ENCODE peak calls at places on chromosomes 4 and X, in five cellular contexts. One of them, this sample, is unnamed.

GRCh38 chrX:149512225-149512885 is 7.2 kb upstream of the IDS start:
- DNase-seq in uterus: peak; percentile 27
- DNase-seq in neural progenitor cell: peak; percentile 62
- DNase-seq in lower lobe of right lung: peak; percentile 52
- DNase-seq in thoracic aorta: no peak
- DNase-seq in this sample: no peak

GRCh38 chr4:7429601-7430078 is 5.1 kb downstream of the PSAPL1 start:
- DNase-seq in uterus: no peak
- DNase-seq in neural progenitor cell: no peak
- DNase-seq in lower lobe of right lung: peak; percentile 31
- DNase-seq in thoracic aorta: no peak
- DNase-seq in this sample: no peak

GRCh38 chrX:29348288-29348687 is 761.0 kb downstream of the IL1RAPL1 start:
- DNase-seq in uterus: no peak
- DNase-seq in neural progenitor cell: no peak
- DNase-seq in lower lobe of right lung: no peak
- DNase-seq in thoracic aorta: no peak
- DNase-seq in this sample: no peak

GRCh38 chr4:143357161-143357845 is 20.6 kb downstream of the GAB1 start:
- DNase-seq in uterus: no peak
- DNase-seq in neural progenitor cell: no peak
- DNase-seq in lower lobe of right lung: no peak
- DNase-seq in thoracic aorta: no peak
- DNase-seq in this sample: no peak

GRCh38 chr4:96016615-96017299 is 176.9 kb downstream of the PDHA2 start:
- DNase-seq in uterus: no peak
- DNase-seq in neural progenitor cell: no peak
- DNase-seq in lower lobe of right lung: no peak
- DNase-seq in thoracic aorta: no peak
- DNase-seq in this sample: no peak

GRCh38 chr4:23680616-23681518 is 209.0 kb downstream of the PPARGC1A start:
- DNase-seq in uterus: no peak
- DNase-seq in neural progenitor cell: no peak
- DNase-seq in lower lobe of right lung: no peak
- DNase-seq in thoracic aorta: no peak
- DNase-seq in this sample: no peak

GRCh38 chr4:147560632-147561031 is 56.6 kb upstream of the TMEM184C start:
- DNase-seq in uterus: no peak
- DNase-seq in neural progenitor cell: no peak
- DNase-seq in lower lobe of right lung: no peak
- DNase-seq in thoracic aorta: no peak
- DNase-seq in this sample: no peak

GRCh38 chr4:66575024-66575696 is 904.9 kb upstream of the EPHA5 start:
- DNase-seq in uterus: peak; percentile 15
- DNase-seq in neural progenitor cell: no peak
- DNase-seq in lower lobe of right lung: no peak
- DNase-seq in thoracic aorta: no peak
- DNase-seq in this sample: no peak

GRCh38 chrX:119686087-119686639 is 6.8 kb downstream of the SEPTIN6 start:
- DNase-seq in uterus: no peak
- DNase-seq in neural progenitor cell: no peak
- DNase-seq in lower lobe of right lung: no peak
- DNase-seq in thoracic aorta: no peak
- DNase-seq in this sample: no peak

GRCh38 chr4:100299019-100299418 is 108.8 kb upstream of the DDIT4L start:
- DNase-seq in uterus: no peak
- DNase-seq in neural progenitor cell: peak; percentile 55
- DNase-seq in lower lobe of right lung: no peak
- DNase-seq in thoracic aorta: peak; percentile 20
- DNase-seq in this sample: no peak

GRCh38 chr4:40990202-40990898 is 224.0 kb downstream of the APBB2 start:
- DNase-seq in uterus: no peak
- DNase-seq in neural progenitor cell: no peak
- DNase-seq in lower lobe of right lung: no peak
- DNase-seq in thoracic aorta: no peak
- DNase-seq in this sample: no peak

GRCh38 chrX:19875051-19875432 is 12.4 kb downstream of the SH3KBP1 start:
- DNase-seq in uterus: no peak
- DNase-seq in neural progenitor cell: no peak
- DNase-seq in lower lobe of right lung: peak; percentile 43
- DNase-seq in thoracic aorta: no peak
- DNase-seq in this sample: no peak

GRCh38 chr4:45442466-45442865 is 681.4 kb downstream of the GABRG1 start:
- DNase-seq in uterus: no peak
- DNase-seq in neural progenitor cell: peak; percentile 47
- DNase-seq in lower lobe of right lung: no peak
- DNase-seq in thoracic aorta: no peak
- DNase-seq in this sample: no peak

GRCh38 chr4:5863461-5864113 is 29.3 kb downstream of the CRMP1 start:
- DNase-seq in uterus: no peak
- DNase-seq in neural progenitor cell: no peak
- DNase-seq in lower lobe of right lung: no peak
- DNase-seq in thoracic aorta: no peak
- DNase-seq in this sample: no peak

GRCh38 chr4:163548481-163549243 is 54.2 kb downstream of the TMA16 start:
- DNase-seq in uterus: no peak
- DNase-seq in neural progenitor cell: peak; percentile 70
- DNase-seq in lower lobe of right lung: no peak
- DNase-seq in thoracic aorta: no peak
- DNase-seq in this sample: no peak

GRCh38 chr4:28421221-28421620 is 1560.6 kb downstream of the STIM2 start:
- DNase-seq in uterus: no peak
- DNase-seq in neural progenitor cell: no peak
- DNase-seq in lower lobe of right lung: no peak
- DNase-seq in thoracic aorta: no peak
- DNase-seq in this sample: no peak

GRCh38 chr4:85210353-85210752 is 243.9 kb upstream of the WDFY3 start:
- DNase-seq in uterus: no peak
- DNase-seq in neural progenitor cell: no peak
- DNase-seq in lower lobe of right lung: no peak
- DNase-seq in thoracic aorta: no peak
- DNase-seq in this sample: no peak

GRCh38 chr4:98446499-98447375 is 185.6 kb downstream of the RAP1GDS1 start:
- DNase-seq in uterus: no peak
- DNase-seq in neural progenitor cell: no peak
- DNase-seq in lower lobe of right lung: peak; percentile 51
- DNase-seq in thoracic aorta: no peak
- DNase-seq in this sample: peak; percentile 70

GRCh38 chr4:8891646-8892555 is 20.3 kb upstream of the HMX1 start:
- DNase-seq in uterus: no peak
- DNase-seq in neural progenitor cell: peak; percentile 52
- DNase-seq in lower lobe of right lung: no peak
- DNase-seq in thoracic aorta: no peak
- DNase-seq in this sample: no peak

GRCh38 chrX:9252182-9252581 is 212.7 kb upstream of the TBL1X start:
- DNase-seq in uterus: no peak
- DNase-seq in neural progenitor cell: no peak
- DNase-seq in lower lobe of right lung: no peak
- DNase-seq in thoracic aorta: no peak
- DNase-seq in this sample: no peak

GRCh38 chr4:4182835-4183568 is 43.7 kb downstream of the OTOP1 start:
- DNase-seq in uterus: no peak
- DNase-seq in neural progenitor cell: peak; percentile 80
- DNase-seq in lower lobe of right lung: no peak
- DNase-seq in thoracic aorta: no peak
- DNase-seq in this sample: no peak

GRCh38 chr4:141660880-141661279 is 24.5 kb downstream of the IL15 start:
- DNase-seq in uterus: no peak
- DNase-seq in neural progenitor cell: no peak
- DNase-seq in lower lobe of right lung: no peak
- DNase-seq in thoracic aorta: no peak
- DNase-seq in this sample: no peak

GRCh38 chr4:32462944-32463343 is 1742.8 kb downstream of the PCDH7 start:
- DNase-seq in uterus: no peak
- DNase-seq in neural progenitor cell: peak; percentile 33
- DNase-seq in lower lobe of right lung: no peak
- DNase-seq in thoracic aorta: no peak
- DNase-seq in this sample: no peak

GRCh38 chr4:138104462-138104775 is 137.7 kb downstream of the SLC7A11 start:
- DNase-seq in uterus: no peak
- DNase-seq in neural progenitor cell: no peak
- DNase-seq in lower lobe of right lung: no peak
- DNase-seq in thoracic aorta: no peak
- DNase-seq in this sample: no peak

GRCh38 chr4:7165874-7166201 is 26.5 kb upstream of the SORCS2 start:
- DNase-seq in uterus: peak; percentile 8
- DNase-seq in neural progenitor cell: no peak
- DNase-seq in lower lobe of right lung: no peak
- DNase-seq in thoracic aorta: no peak
- DNase-seq in this sample: no peak

GRCh38 chr4:184843984-184844554 is 18.3 kb upstream of the ACSL1 start:
- DNase-seq in uterus: no peak
- DNase-seq in neural progenitor cell: no peak
- DNase-seq in lower lobe of right lung: no peak
- DNase-seq in thoracic aorta: no peak
- DNase-seq in this sample: no peak

GRCh38 chr4:145681956-145682355 is 2.0 kb downstream of the C4orf51 start:
- DNase-seq in uterus: no peak
- DNase-seq in neural progenitor cell: no peak
- DNase-seq in lower lobe of right lung: no peak
- DNase-seq in thoracic aorta: no peak
- DNase-seq in this sample: no peak

GRCh38 chr4:56786955-56787354 is 34.5 kb downstream of the SPINK2 start:
- DNase-seq in uterus: peak; percentile 77
- DNase-seq in neural progenitor cell: peak; percentile 9
- DNase-seq in lower lobe of right lung: peak; percentile 49
- DNase-seq in thoracic aorta: no peak
- DNase-seq in this sample: no peak

GRCh38 chrX:40202456-40202855 is 104.7 kb upstream of the BCOR start:
- DNase-seq in uterus: no peak
- DNase-seq in neural progenitor cell: no peak
- DNase-seq in lower lobe of right lung: no peak
- DNase-seq in thoracic aorta: no peak
- DNase-seq in this sample: no peak

GRCh38 chr4:89838005-89838404 is 1.0 kb upstream of the SNCA start:
- DNase-seq in uterus: no peak
- DNase-seq in neural progenitor cell: peak; percentile 58
- DNase-seq in lower lobe of right lung: no peak
- DNase-seq in thoracic aorta: no peak
- DNase-seq in this sample: no peak

GRCh38 chr4:124903995-124904722 is 191.6 kb upstream of the ANKRD50 start:
- DNase-seq in uterus: no peak
- DNase-seq in neural progenitor cell: peak; percentile 5
- DNase-seq in lower lobe of right lung: no peak
- DNase-seq in thoracic aorta: no peak
- DNase-seq in this sample: no peak

GRCh38 chr4:25075851-25076250 is 45.1 kb upstream of the LGI2 start:
- DNase-seq in uterus: no peak
- DNase-seq in neural progenitor cell: peak; percentile 49
- DNase-seq in lower lobe of right lung: no peak
- DNase-seq in thoracic aorta: no peak
- DNase-seq in this sample: no peak

GRCh38 chr4:38313999-38314561 is 349.9 kb upstream of the KLF3 start:
- DNase-seq in uterus: no peak
- DNase-seq in neural progenitor cell: no peak
- DNase-seq in lower lobe of right lung: no peak
- DNase-seq in thoracic aorta: no peak
- DNase-seq in this sample: no peak

GRCh38 chr4:2291705-2292651 is 30.1 kb upstream of the MXD4 start:
- DNase-seq in uterus: peak; percentile 42
- DNase-seq in neural progenitor cell: no peak
- DNase-seq in lower lobe of right lung: no peak
- DNase-seq in thoracic aorta: no peak
- DNase-seq in this sample: no peak

GRCh38 chrX:134423606-134424005 is 36.4 kb upstream of the HPRT1 start:
- DNase-seq in uterus: no peak
- DNase-seq in neural progenitor cell: no peak
- DNase-seq in lower lobe of right lung: no peak
- DNase-seq in thoracic aorta: no peak
- DNase-seq in this sample: no peak

GRCh38 chr4:52864816-52865215 is 2.7 kb downstream of the RASL11B start:
- DNase-seq in uterus: no peak
- DNase-seq in neural progenitor cell: no peak
- DNase-seq in lower lobe of right lung: no peak
- DNase-seq in thoracic aorta: no peak
- DNase-seq in this sample: no peak

DNA sequence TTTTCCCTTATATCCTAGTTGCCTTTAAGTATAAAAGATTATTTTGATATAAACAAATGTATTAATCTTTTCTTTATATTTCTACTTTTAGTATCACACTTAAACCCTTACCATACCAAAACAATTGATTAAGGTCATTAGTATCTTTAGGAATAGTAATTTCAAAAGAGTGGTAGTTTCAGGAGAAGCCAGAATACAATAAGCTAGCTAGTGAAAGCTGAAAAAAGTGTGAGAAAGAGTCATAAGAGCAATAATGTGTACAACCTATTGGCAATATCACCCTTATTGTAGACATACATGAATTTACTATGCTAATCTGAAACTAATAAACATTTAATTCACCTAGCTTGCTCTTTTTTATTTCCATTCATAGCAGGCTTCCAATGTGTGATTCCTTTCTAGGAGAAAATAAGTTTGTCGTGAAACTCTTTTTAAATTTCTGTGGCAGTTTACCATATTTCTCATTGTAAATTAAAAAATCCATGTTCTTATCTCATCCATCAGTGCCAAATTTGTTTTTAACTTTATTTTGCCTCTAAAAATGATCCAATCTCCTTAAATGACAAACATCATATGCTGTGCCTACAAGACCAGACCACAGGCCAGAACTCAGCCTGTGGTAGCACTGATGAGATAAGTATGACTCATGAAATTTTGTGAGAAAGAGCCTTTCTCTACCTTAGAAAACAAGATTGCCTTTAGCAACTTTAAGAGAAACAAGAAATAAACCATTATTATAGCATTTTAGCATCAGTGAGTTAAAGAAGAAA is 8.1 kb downstream of the NEK1 start:
- DNase-seq in uterus: no peak
- DNase-seq in neural progenitor cell: no peak
- DNase-seq in lower lobe of right lung: no peak
- DNase-seq in thoracic aorta: no peak
- DNase-seq in this sample: no peak
- H3K4me1 ChIP-seq in uterus: no peaks in the 10 kb centered on the region
- H3K4me1 ChIP-seq in neural progenitor cell: no peaks in the 10 kb centered on the region
- H3K4me1 ChIP-seq in lower lobe of right lung: no peaks in the 10 kb centered on the region
- H3K4me1 ChIP-seq in thoracic aorta: peaks cover 19% of the 10 kb centered on the region
- H3K4me1 ChIP-seq in this sample: peaks cover 7% of the 10 kb centered on the region

GRCh38 chr4:112379306-112379705 is 82.1 kb downstream of the ALPK1 start:
- DNase-seq in uterus: no peak
- DNase-seq in neural progenitor cell: peak; percentile 94
- DNase-seq in lower lobe of right lung: no peak
- DNase-seq in thoracic aorta: no peak
- DNase-seq in this sample: no peak
- TF ChIP-seq CTCF in uterus: no peak
- TF ChIP-seq CTCF in neural progenitor cell: peak; percentile 62
- TF ChIP-seq CTCF in lower lobe of right lung: no peak
- TF ChIP-seq CTCF in thoracic aorta: no peak
- TF ChIP-seq CTCF in this sample: no peak

GRCh38 chr4:36183232-36183631 is 61.1 kb downstream of the ARAP2 start:
- DNase-seq in uterus: no peak
- DNase-seq in neural progenitor cell: no peak
- DNase-seq in lower lobe of right lung: no peak
- DNase-seq in thoracic aorta: no peak
- DNase-seq in this sample: no peak
- H3K27ac ChIP-seq in uterus: no peak overlapping the region
- H3K27ac ChIP-seq in neural progenitor cell: no peak overlapping the region
- H3K27ac ChIP-seq in lower lobe of right lung: no peak overlapping the region
- H3K27ac ChIP-seq in thoracic aorta: no peak overlapping the region
- H3K27ac ChIP-seq in this sample: no peak overlapping the region

GRCh38 chr4:687975-688694 is 816 bp downstream of the SLC49A3 start:
- DNase-seq in uterus: no peak
- DNase-seq in neural progenitor cell: no peak
- DNase-seq in lower lobe of right lung: no peak
- DNase-seq in thoracic aorta: no peak
- DNase-seq in this sample: no peak
- H3K4me1 ChIP-seq in uterus: no peaks in the 10 kb centered on the region
- H3K4me1 ChIP-seq in neural progenitor cell: peaks cover 11% of the 10 kb centered on the region
- H3K4me1 ChIP-seq in lower lobe of right lung: peaks cover 42% of the 10 kb centered on the region
- H3K4me1 ChIP-seq in thoracic aorta: peaks cover 22% of the 10 kb centered on the region
- H3K4me1 ChIP-seq in this sample: peaks cover 44% of the 10 kb centered on the region